ENCODE peak calls at places on chromosomes 16 and 17, in eight cellular contexts. O, X, U, F, Z, S, I and A are unnamed samples. For H3K27me3, the result is how much of the 10 kb centered on the place peaks cover.

GRCh38 chr16:27503662-27504061 is 46.1 kb downstream of the GTF3C1 start:
- DNase-seq in Z (peak), F (no peak), S (no peak), O (no peak), U (no peak), I (peak), X (no peak), A (no peak)

GRCh38 chr16:22369221-22369811 is 5.1 kb downstream of the CDR2 start:
- DNase-seq in U (no peak), F (no peak), X (no peak), I (peak), O (no peak), Z (peak), S (no peak), A (no peak)

GRCh38 chr17:4513113-4514032 is 14.7 kb downstream of the SPNS2 start:
- DNase-seq in U (no peak), I (no peak), S (no peak), O (no peak), X (no peak), F (no peak), Z (peak), A (no peak)

GRCh38 chr16:27431773-27432599 is 30.0 kb downstream of the IL21R start:
- DNase-seq in S (no peak), O (no peak), Z (peak), I (peak), U (peak), X (no peak), F (no peak), A (no peak)

GRCh38 chr16:49003022-49003421 is 278.6 kb downstream of the CBLN1 start:
- DNase-seq in Z (no peak), I (no peak), F (no peak), O (no peak), S (no peak), X (no peak), U (no peak), A (no peak)

GRCh38 chr17:68437979-68438877 is 19.1 kb downstream of the WIPI1 start:
- DNase-seq in S (no peak), I (peak), O (no peak), U (peak), Z (peak), X (no peak), F (no peak), A (no peak)

GRCh38 chr17:44350733-44351226 is 5.7 kb downstream of the GRN start:
- DNase-seq in I (peak), Z (peak), S (peak), X (no peak), U (peak), F (peak), O (no peak), A (peak)

GRCh38 chr17:76867578-76868175 is 527 bp upstream of the MGAT5B start:
- DNase-seq in Z (peak), S (no peak), I (peak), U (peak), O (no peak), F (peak), X (no peak), A (peak)

GRCh38 chr17:9343513-9343912 is 232.1 kb downstream of the STX8 start:
- DNase-seq in U (peak), I (no peak), S (no peak), Z (no peak), F (no peak), X (peak), O (no peak), A (peak)

GRCh38 chr17:64269687-64270649 is 6.9 kb upstream of the TEX2 start:
- DNase-seq in X (no peak), I (no peak), S (no peak), F (no peak), Z (no peak), O (no peak), U (no peak), A (no peak)

GRCh38 chr16:30621765-30622164 is 11.6 kb upstream of the ZNF689 start:
- DNase-seq in S (no peak), U (no peak), O (no peak), I (peak), F (no peak), X (no peak), Z (peak), A (no peak)

DNA sequence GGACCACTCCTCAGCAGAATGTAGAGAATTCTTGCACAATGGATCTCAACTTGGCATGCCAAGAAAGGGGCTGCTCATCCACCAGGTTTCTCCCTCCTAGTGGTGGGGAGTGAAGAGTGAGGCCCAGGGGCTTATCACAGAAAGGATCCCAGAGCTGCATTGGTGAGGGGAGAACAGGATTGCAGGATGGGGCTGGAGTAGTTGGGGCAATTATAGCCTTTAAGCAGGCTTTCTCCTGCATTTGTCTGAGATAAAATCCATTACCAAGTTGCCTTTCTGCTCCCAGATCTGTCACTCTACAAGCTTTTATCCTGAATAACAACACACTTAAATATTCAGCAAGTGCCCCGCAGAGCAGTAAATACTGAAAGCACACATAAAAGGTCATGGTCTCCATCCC is 130.8 kb upstream of the CES5A start:
- DNase-seq in F (no peak), I (no peak), U (no peak), X (no peak), Z (no peak), S (no peak), O (no peak), A (peak)
- H3K27me3 ChIP-seq in F (under half), I (under half), U (under half), X (under half), Z (under half), S (under half), O (under half), A (under half)

GRCh38 chr17:21545051-21545450 is 147.3 kb upstream of the KCNJ18 start:
- DNase-seq in X (no peak), O (no peak), S (no peak), I (no peak), F (no peak), U (no peak), Z (no peak), A (no peak)
- H3K27me3 ChIP-seq in X (under half), O (under half), S (under half), I (under half), F (under half), U (under half), Z (under half), A (under half)

GRCh38 chr16:86925067-86925791 is 346.9 kb downstream of the FOXL1 start:
- DNase-seq in X (no peak), Z (no peak), S (no peak), O (no peak), I (peak), U (no peak), F (peak), A (no peak)

GRCh38 chr16:86922311-86922710 is 344.0 kb downstream of the FOXL1 start:
- DNase-seq in O (no peak), S (no peak), U (no peak), F (no peak), I (no peak), Z (no peak), X (no peak), A (no peak)

GRCh38 chr16:86921289-86921688 is 342.9 kb downstream of the FOXL1 start:
- DNase-seq in S (no peak), U (no peak), I (no peak), Z (no peak), O (no peak), F (no peak), X (no peak), A (no peak)

GRCh38 chr16:86924537-86924936 is 346.2 kb downstream of the FOXL1 start:
- DNase-seq in F (peak), O (no peak), I (peak), X (no peak), Z (peak), S (no peak), U (no peak), A (no peak)

GRCh38 chr16:86923656-86924055 is 345.3 kb downstream of the FOXL1 start:
- DNase-seq in F (no peak), X (no peak), I (no peak), O (no peak), U (no peak), S (no peak), Z (no peak), A (no peak)
- H3K27me3 ChIP-seq in F (under half), X (under half), I (under half), O (under half), U (under half), S (under half), Z (under half), A (under half)

DNA sequence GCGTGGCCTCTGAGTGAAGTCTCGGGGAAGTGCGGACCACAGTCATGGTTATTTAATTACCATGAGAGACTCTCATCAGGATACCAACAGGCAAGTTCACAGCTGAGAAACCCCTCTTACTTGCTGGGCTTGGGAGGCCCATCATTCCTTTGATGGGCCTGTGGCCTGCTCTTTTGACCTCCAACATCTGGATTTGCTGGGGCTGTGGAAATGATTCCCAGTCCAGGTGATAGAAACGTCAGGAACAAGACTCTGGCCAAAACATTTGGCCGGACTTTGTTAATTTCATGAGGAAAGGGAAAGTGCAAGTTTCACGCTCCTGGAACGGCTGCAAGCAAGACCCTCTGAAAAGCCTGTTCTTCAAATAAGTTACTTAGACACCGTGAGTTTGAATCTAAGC is 42.6 kb downstream of the TMEM114 start:
- DNase-seq in I (no peak), S (no peak), F (no peak), U (no peak), X (no peak), O (no peak), Z (no peak), A (no peak)
- H3K27me3 ChIP-seq in I (under half), S (under half), F (under half), U (under half), X (under half), O (under half), Z (under half), A (under half)

DNA sequence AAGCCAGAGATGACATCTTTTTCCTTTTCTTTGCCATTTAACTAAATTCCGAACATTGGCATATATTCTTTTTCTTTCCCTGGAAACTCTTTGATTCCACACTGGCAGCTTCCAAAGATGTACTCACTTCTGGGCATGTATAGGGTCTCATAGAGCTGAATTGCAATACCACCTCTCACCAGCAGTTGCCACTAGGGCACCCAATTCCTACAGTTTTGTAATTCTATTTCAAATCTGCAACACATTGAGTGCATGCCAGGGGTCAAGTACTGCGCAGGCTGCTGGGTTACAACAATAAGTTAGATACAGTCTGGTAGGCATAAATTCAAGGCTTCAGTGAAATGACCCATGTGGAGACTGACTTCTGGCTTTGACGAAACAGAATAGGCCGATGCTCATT is 208.8 kb upstream of the NLRP1 start:
- DNase-seq in F (no peak), S (no peak), Z (no peak), U (no peak), I (no peak), O (no peak), X (no peak), A (no peak)
- H3K27me3 ChIP-seq in F (under half), S (under half), Z (under half), U (under half), I (under half), O (under half), X (under half), A (under half)

GRCh38 chr16:67166883-67167168 is 2.3 kb downstream of the HSF4 start:
- DNase-seq in S (no peak), X (no peak), U (no peak), Z (no peak), F (no peak), O (no peak), I (no peak), A (no peak)
- H3K27me3 ChIP-seq in S (under half), X (half or more), U (half or more), Z (under half), F (under half), O (under half), I (under half), A (half or more)

DNA sequence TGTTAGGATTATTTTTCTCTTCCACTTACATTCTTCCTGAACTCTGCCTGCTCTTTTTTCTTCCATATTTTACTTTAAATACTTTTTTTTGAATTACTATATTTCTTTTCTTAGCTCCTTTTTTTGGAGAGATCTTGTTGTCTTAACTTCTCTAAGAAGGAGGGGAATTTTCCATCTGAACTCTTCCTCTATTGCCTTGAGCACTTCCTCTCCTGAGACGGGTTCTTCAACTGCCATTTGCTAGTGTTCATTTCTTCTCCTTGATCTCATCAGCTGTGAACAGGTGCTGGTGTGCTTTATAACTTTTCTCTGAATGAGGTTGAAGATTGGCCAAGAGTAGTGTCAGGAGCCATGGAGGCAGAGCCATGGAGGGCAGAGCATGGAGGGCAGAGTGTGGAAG is 15.1 kb upstream of the CD300LD start:
- DNase-seq in U (no peak), Z (no peak), X (no peak), I (no peak), F (no peak), S (no peak), O (no peak), A (no peak)
- H3K27me3 ChIP-seq in U (under half), Z (under half), X (half or more), I (under half), F (under half), S (under half), O (under half), A (under half)

GRCh38 chr17:78605886-78606285 is 28.7 kb upstream of the DNAH17 start:
- DNase-seq in O (no peak), X (no peak), Z (no peak), S (no peak), U (no peak), F (no peak), I (no peak), A (no peak)
- H3K27me3 ChIP-seq in O (under half), X (under half), Z (under half), S (under half), U (under half), F (under half), I (under half), A (under half)